ENCODE peak calls at places on chromosomes 4 and X, in six cellular contexts. K, O, R, F, Z and D are unnamed samples.
A peak's percentile ranks its signal among the peaks of the same experiment; 100 is the strongest.

GRCh38 chrX:107894038-107894437 is 68.4 kb downstream of the MID2 start:
- DNase-seq in K (peak; percentile 68), F (peak; percentile 20), Z (peak; percentile 59), R (peak; percentile 37), O (peak; percentile 47), D (peak; percentile 18)

GRCh38 chr4:153757407-153757806 is 2.4 kb downstream of the RNF175 start:
- DNase-seq in F (no peak), Z (peak; percentile 56), K (no peak), R (no peak), O (no peak), D (no peak)

GRCh38 chr4:68466751-68467150 is 19.5 kb downstream of the TMPRSS11E start:
- DNase-seq in R (no peak), O (peak; percentile 33), K (no peak), F (no peak), Z (no peak), D (no peak)

GRCh38 chr4:149997881-149998421 is 80.3 kb upstream of the DCLK2 start:
- DNase-seq in F (no peak), O (peak; percentile 44), R (no peak), K (no peak), Z (no peak), D (peak; percentile 100)

GRCh38 chr4:54073481-54073880 is 9.1 kb upstream of the CHIC2 start:
- DNase-seq in Z (no peak), R (no peak), K (no peak), F (no peak), O (no peak), D (no peak)

GRCh38 chr4:108941914-108942379 is 179.1 kb upstream of the ETNPPL start:
- DNase-seq in O (no peak), F (no peak), K (peak; percentile 85), R (no peak), Z (no peak), D (no peak)

GRCh38 chr4:7335363-7336066 is 99.2 kb downstream of the PSAPL1 start:
- DNase-seq in Z (peak; percentile 98), O (no peak), K (peak; percentile 75), F (peak; percentile 50), R (peak; percentile 21), D (peak; percentile 37)

GRCh38 chrX:30060718-30061117 is 154.6 kb upstream of the MAGEB2 start:
- DNase-seq in K (peak; percentile 22), R (peak; percentile 55), F (no peak), O (peak; percentile 1), Z (peak; percentile 59), D (no peak)

GRCh38 chrX:93985621-93986020 is 311.6 kb downstream of the FAM133A start:
- DNase-seq in F (no peak), Z (no peak), O (no peak), K (no peak), R (no peak), D (no peak)

GRCh38 chr4:101697266-101697665 is 93.3 kb upstream of the BANK1 start:
- DNase-seq in K (no peak), O (no peak), Z (no peak), F (no peak), R (no peak), D (no peak)

GRCh38 chr4:92952426-92952825 is 648.7 kb downstream of the GRID2 start:
- DNase-seq in R (no peak), Z (no peak), K (no peak), O (no peak), F (no peak), D (no peak)

GRCh38 chr4:31169851-31170250 is 449.7 kb downstream of the PCDH7 start:
- DNase-seq in O (no peak), K (no peak), Z (no peak), F (no peak), R (no peak), D (no peak)

GRCh38 chr4:103171006-103171405 is 27.1 kb downstream of the CENPE start:
- DNase-seq in Z (no peak), F (no peak), O (no peak), R (no peak), K (no peak), D (no peak)

GRCh38 chr4:24057915-24058559 is 168.2 kb upstream of the PPARGC1A start:
- DNase-seq in Z (no peak), F (no peak), O (no peak), R (no peak), K (no peak), D (no peak)

GRCh38 chr4:7403001-7403400 is 31.7 kb downstream of the PSAPL1 start:
- DNase-seq in K (no peak), R (no peak), F (no peak), O (no peak), Z (peak; percentile 20), D (no peak)

GRCh38 chr4:16824278-16824806 is 74.1 kb downstream of the LDB2 start:
- DNase-seq in Z (no peak), O (no peak), F (no peak), K (no peak), R (no peak), D (no peak)

GRCh38 chr4:67542076-67542475 is 3.2 kb downstream of the CENPC start:
- DNase-seq in R (no peak), K (no peak), Z (no peak), O (no peak), F (no peak), D (no peak)

GRCh38 chrX:19787305-19787704 is 100.1 kb downstream of the SH3KBP1 start:
- DNase-seq in R (no peak), Z (no peak), F (no peak), K (no peak), O (no peak), D (no peak)

GRCh38 chr4:43402393-43402792 is 509.9 kb downstream of the GRXCR1 start:
- DNase-seq in F (no peak), R (no peak), Z (no peak), K (no peak), O (no peak), D (no peak)

GRCh38 chr4:171993247-171993646 is 180.0 kb downstream of the GALNTL6 start:
- DNase-seq in R (no peak), O (no peak), Z (no peak), F (no peak), K (no peak), D (no peak)

GRCh38 chr4:128958194-128958593 is 135.1 kb downstream of the SCLT1 start:
- DNase-seq in K (peak; percentile 13), Z (no peak), O (no peak), R (no peak), F (no peak), D (no peak)

GRCh38 chr4:73499996-73500765 is 18.6 kb downstream of the AFM start:
- DNase-seq in R (no peak), O (peak; percentile 27), K (no peak), Z (no peak), F (no peak), D (no peak)

GRCh38 chr4:134787315-134787714 is 585.7 kb upstream of the PABPC4L start:
- DNase-seq in O (peak; percentile 7), Z (no peak), F (no peak), K (no peak), R (no peak), D (no peak)

GRCh38 chrX:123424546-123424945 is 240.5 kb downstream of the GRIA3 start:
- DNase-seq in Z (no peak), R (no peak), K (no peak), O (peak; percentile 70), F (no peak), D (no peak)

GRCh38 chr4:118281611-118282442 is 71.0 kb downstream of the PRSS12 start:
- DNase-seq in K (peak; percentile 63), R (no peak), O (peak; percentile 67), F (no peak), Z (peak; percentile 71), D (no peak)

GRCh38 chr4:20589436-20589835 is 110.8 kb upstream of the PACRGL start:
- DNase-seq in Z (no peak), O (no peak), K (no peak), R (no peak), F (no peak), D (no peak)

GRCh38 chr4:13218316-13218958 is 265.7 kb downstream of the RAB28 start:
- DNase-seq in O (no peak), K (no peak), R (no peak), F (no peak), Z (no peak), D (no peak)

GRCh38 chr4:89001647-89002518 is 55.1 kb downstream of the FAM13A start:
- DNase-seq in F (peak; percentile 76), K (peak; percentile 16), O (no peak), R (peak; percentile 71), Z (no peak), D (no peak)

GRCh38 chr4:164997324-164997723 is 19.9 kb upstream of the TRIM61 start:
- DNase-seq in Z (no peak), K (no peak), O (no peak), R (no peak), F (no peak), D (peak; percentile 35)

GRCh38 chr4:8241895-8242696 is 27.5 kb upstream of the HTRA3 start:
- DNase-seq in R (peak; percentile 65), K (peak; percentile 98), Z (peak; percentile 98), O (peak; percentile 92), F (peak; percentile 58), D (peak; percentile 75)

GRCh38 chr4:83113429-83113786 is 1.1 kb downstream of the PLAC8 start:
- DNase-seq in R (no peak), O (no peak), Z (no peak), K (no peak), F (no peak), D (no peak)

GRCh38 chr4:65193985-65194384 is 476.3 kb downstream of the EPHA5 start:
- DNase-seq in F (no peak), O (no peak), R (no peak), K (no peak), Z (no peak), D (no peak)

GRCh38 chr4:79983431-79983830 is 89.6 kb downstream of the ANTXR2 start:
- DNase-seq in O (no peak), R (no peak), Z (no peak), K (no peak), F (no peak), D (peak; percentile 84)

GRCh38 chr4:173807347-173807746 is 277.3 kb upstream of the HAND2 start:
- DNase-seq in R (no peak), O (no peak), F (no peak), Z (no peak), K (no peak), D (no peak)

GRCh38 chr4:19971829-19972228 is 279.9 kb upstream of the SLIT2 start:
- DNase-seq in R (no peak), K (no peak), Z (no peak), F (no peak), O (peak; percentile 26), D (no peak)

GRCh38 chr4:93201471-93201870 is 627.1 kb upstream of the ATOH1 start:
- DNase-seq in O (no peak), F (no peak), Z (no peak), K (no peak), R (no peak), D (no peak)

GRCh38 chr4:173262363-173262762 is 71.8 kb downstream of the HMGB2 start:
- DNase-seq in R (no peak), Z (no peak), O (no peak), F (no peak), K (no peak), D (no peak)

GRCh38 chr4:8599657-8600056 is 7.1 kb downstream of the CPZ start:
- DNase-seq in F (no peak), K (no peak), R (no peak), Z (no peak), O (peak; percentile 91), D (no peak)